ENCODE peak calls at places on chromosomes 13 and 19, in six cellular contexts. One of them, this sample, is unnamed.

GRCh38 chr13:26255717-26256277 is 1.9 kb downstream of the CDK8 start:
- DNase-seq in mesenchymal stem cell: peak
- DNase-seq in neuronal stem cell: no peak
- DNase-seq in IMR-90: peak
- DNase-seq in H1: no peak
- DNase-seq in trophoblast cell: no peak
- DNase-seq in this sample: no peak

GRCh38 chr13:65653548-65654078 is 1576.5 kb downstream of the PCDH9 start:
- DNase-seq in neuronal stem cell: no peak
- DNase-seq in mesenchymal stem cell: no peak
- DNase-seq in H1: no peak
- DNase-seq in IMR-90: no peak
- DNase-seq in trophoblast cell: no peak
- DNase-seq in this sample: no peak

GRCh38 chr19:681029-681626 is 4.9 kb downstream of the FSTL3 start:
- DNase-seq in IMR-90: no peak
- DNase-seq in neuronal stem cell: no peak
- DNase-seq in trophoblast cell: peak
- DNase-seq in mesenchymal stem cell: no peak
- DNase-seq in H1: no peak
- DNase-seq in this sample: no peak

GRCh38 chr19:33304760-33305647 is 2.7 kb upstream of the CEBPA start:
- DNase-seq in mesenchymal stem cell: no peak
- DNase-seq in H1: no peak
- DNase-seq in IMR-90: no peak
- DNase-seq in neuronal stem cell: no peak
- DNase-seq in trophoblast cell: no peak
- DNase-seq in this sample: peak

GRCh38 chr19:51467864-51468544 is 9.8 kb upstream of the SIGLEC8 start:
- DNase-seq in neuronal stem cell: no peak
- DNase-seq in H1: no peak
- DNase-seq in trophoblast cell: no peak
- DNase-seq in mesenchymal stem cell: no peak
- DNase-seq in IMR-90: no peak
- DNase-seq in this sample: no peak

GRCh38 chr19:50261446-50261970 is 58.1 kb downstream of the MYH14 start:
- DNase-seq in IMR-90: no peak
- DNase-seq in mesenchymal stem cell: no peak
- DNase-seq in trophoblast cell: no peak
- DNase-seq in H1: no peak
- DNase-seq in neuronal stem cell: no peak
- DNase-seq in this sample: no peak

GRCh38 chr13:106318941-106319411 is 216.5 kb downstream of the EFNB2 start:
- DNase-seq in neuronal stem cell: no peak
- DNase-seq in trophoblast cell: peak
- DNase-seq in mesenchymal stem cell: peak
- DNase-seq in H1: no peak
- DNase-seq in IMR-90: peak
- DNase-seq in this sample: no peak

GRCh38 chr13:98677398-98677797 is 75.1 kb downstream of the SLC15A1 start:
- DNase-seq in neuronal stem cell: no peak
- DNase-seq in H1: no peak
- DNase-seq in mesenchymal stem cell: no peak
- DNase-seq in trophoblast cell: no peak
- DNase-seq in IMR-90: peak
- DNase-seq in this sample: no peak

GRCh38 chr13:112819816-112820215 is 130.0 kb downstream of the ATP11A start:
- DNase-seq in trophoblast cell: no peak
- DNase-seq in neuronal stem cell: no peak
- DNase-seq in mesenchymal stem cell: no peak
- DNase-seq in H1: no peak
- DNase-seq in IMR-90: no peak
- DNase-seq in this sample: no peak

GRCh38 chr13:30934803-30935202 is 2.3 kb downstream of the TEX26 start:
- DNase-seq in neuronal stem cell: no peak
- DNase-seq in trophoblast cell: no peak
- DNase-seq in mesenchymal stem cell: no peak
- DNase-seq in H1: no peak
- DNase-seq in IMR-90: no peak
- DNase-seq in this sample: no peak

GRCh38 chr13:99199541-99200432 is 867 bp upstream of the UBAC2 start:
- DNase-seq in mesenchymal stem cell: peak
- DNase-seq in H1: no peak
- DNase-seq in trophoblast cell: no peak
- DNase-seq in IMR-90: no peak
- DNase-seq in neuronal stem cell: no peak
- DNase-seq in this sample: no peak

GRCh38 chr19:47107953-47108746 is 5.4 kb downstream of the ZC3H4 start:
- DNase-seq in mesenchymal stem cell: no peak
- DNase-seq in neuronal stem cell: no peak
- DNase-seq in trophoblast cell: no peak
- DNase-seq in IMR-90: peak
- DNase-seq in H1: no peak
- DNase-seq in this sample: no peak

GRCh38 chr13:102878491-102878890 is 32.7 kb downstream of the ERCC5 start:
- DNase-seq in IMR-90: peak
- DNase-seq in mesenchymal stem cell: no peak
- DNase-seq in H1: no peak
- DNase-seq in trophoblast cell: no peak
- DNase-seq in neuronal stem cell: peak
- DNase-seq in this sample: no peak

GRCh38 chr13:91286317-91286716 is 61.2 kb upstream of the MIR17HG start:
- DNase-seq in mesenchymal stem cell: no peak
- DNase-seq in trophoblast cell: no peak
- DNase-seq in neuronal stem cell: no peak
- DNase-seq in IMR-90: no peak
- DNase-seq in H1: no peak
- DNase-seq in this sample: no peak

GRCh38 chr13:107968470-107968869 is 246.9 kb downstream of the LIG4 start:
- DNase-seq in neuronal stem cell: no peak
- DNase-seq in mesenchymal stem cell: no peak
- DNase-seq in trophoblast cell: no peak
- DNase-seq in IMR-90: no peak
- DNase-seq in H1: no peak
- DNase-seq in this sample: no peak

GRCh38 chr19:15815306-15815705 is at the start of gene OR10H1:
- DNase-seq in neuronal stem cell: no peak
- DNase-seq in trophoblast cell: peak
- DNase-seq in H1: no peak
- DNase-seq in mesenchymal stem cell: no peak
- DNase-seq in IMR-90: no peak
- DNase-seq in this sample: no peak

GRCh38 chr19:51572415-51572814 is 1.3 kb downstream of the ZNF175 start:
- DNase-seq in H1: no peak
- DNase-seq in trophoblast cell: no peak
- DNase-seq in neuronal stem cell: no peak
- DNase-seq in mesenchymal stem cell: peak
- DNase-seq in IMR-90: peak
- DNase-seq in this sample: no peak

GRCh38 chr13:71879945-71880344 is 12.9 kb upstream of the DACH1 start:
- DNase-seq in H1: no peak
- DNase-seq in mesenchymal stem cell: no peak
- DNase-seq in trophoblast cell: no peak
- DNase-seq in IMR-90: no peak
- DNase-seq in neuronal stem cell: no peak
- DNase-seq in this sample: no peak

GRCh38 chr19:17775245-17775927 is 19.6 kb upstream of the B3GNT3 start:
- DNase-seq in H1: peak
- DNase-seq in mesenchymal stem cell: peak
- DNase-seq in IMR-90: peak
- DNase-seq in trophoblast cell: peak
- DNase-seq in neuronal stem cell: peak
- DNase-seq in this sample: peak

GRCh38 chr13:47249296-47249695 is 352.4 kb upstream of the HTR2A start:
- DNase-seq in neuronal stem cell: no peak
- DNase-seq in mesenchymal stem cell: no peak
- DNase-seq in trophoblast cell: no peak
- DNase-seq in H1: no peak
- DNase-seq in IMR-90: peak
- DNase-seq in this sample: no peak

GRCh38 chr13:50580684-50581305 is 262.7 kb downstream of the DLEU7 start:
- DNase-seq in mesenchymal stem cell: peak
- DNase-seq in neuronal stem cell: no peak
- DNase-seq in IMR-90: peak
- DNase-seq in H1: no peak
- DNase-seq in trophoblast cell: no peak
- DNase-seq in this sample: no peak

GRCh38 chr13:111661776-111662175 is 341.3 kb downstream of the TEX29 start:
- DNase-seq in neuronal stem cell: no peak
- DNase-seq in mesenchymal stem cell: no peak
- DNase-seq in trophoblast cell: no peak
- DNase-seq in IMR-90: no peak
- DNase-seq in H1: no peak
- DNase-seq in this sample: peak

GRCh38 chr19:48963371-48964204 is 1.5 kb upstream of the FTL start:
- DNase-seq in IMR-90: peak
- DNase-seq in neuronal stem cell: peak
- DNase-seq in trophoblast cell: no peak
- DNase-seq in mesenchymal stem cell: peak
- DNase-seq in H1: peak
- DNase-seq in this sample: peak

GRCh38 chr13:100666124-100666523 is 8.5 kb downstream of the TMTC4 start:
- DNase-seq in IMR-90: no peak
- DNase-seq in neuronal stem cell: no peak
- DNase-seq in mesenchymal stem cell: no peak
- DNase-seq in trophoblast cell: no peak
- DNase-seq in H1: no peak
- DNase-seq in this sample: no peak

GRCh38 chr19:56477429-56478338 is 539 bp upstream of the ZNF667 start:
- DNase-seq in H1: peak
- DNase-seq in IMR-90: peak
- DNase-seq in trophoblast cell: peak
- DNase-seq in mesenchymal stem cell: peak
- DNase-seq in neuronal stem cell: peak
- DNase-seq in this sample: peak

GRCh38 chr19:5560156-5560555 is 7.6 kb downstream of the TINCR start:
- DNase-seq in IMR-90: no peak
- DNase-seq in mesenchymal stem cell: no peak
- DNase-seq in trophoblast cell: no peak
- DNase-seq in neuronal stem cell: no peak
- DNase-seq in H1: no peak
- DNase-seq in this sample: no peak

GRCh38 chr19:20165971-20166592 is 932 bp upstream of the ZNF486 start:
- DNase-seq in mesenchymal stem cell: no peak
- DNase-seq in H1: no peak
- DNase-seq in IMR-90: no peak
- DNase-seq in trophoblast cell: peak
- DNase-seq in neuronal stem cell: no peak
- DNase-seq in this sample: no peak

GRCh38 chr19:45834970-45835369 is 19.9 kb upstream of the RSPH6A start:
- DNase-seq in trophoblast cell: no peak
- DNase-seq in mesenchymal stem cell: no peak
- DNase-seq in H1: no peak
- DNase-seq in IMR-90: no peak
- DNase-seq in neuronal stem cell: no peak
- DNase-seq in this sample: no peak

GRCh38 chr13:109272595-109273325 is 513.6 kb downstream of the IRS2 start:
- DNase-seq in mesenchymal stem cell: peak
- DNase-seq in H1: no peak
- DNase-seq in IMR-90: peak
- DNase-seq in trophoblast cell: no peak
- DNase-seq in neuronal stem cell: no peak
- DNase-seq in this sample: no peak

DNA sequence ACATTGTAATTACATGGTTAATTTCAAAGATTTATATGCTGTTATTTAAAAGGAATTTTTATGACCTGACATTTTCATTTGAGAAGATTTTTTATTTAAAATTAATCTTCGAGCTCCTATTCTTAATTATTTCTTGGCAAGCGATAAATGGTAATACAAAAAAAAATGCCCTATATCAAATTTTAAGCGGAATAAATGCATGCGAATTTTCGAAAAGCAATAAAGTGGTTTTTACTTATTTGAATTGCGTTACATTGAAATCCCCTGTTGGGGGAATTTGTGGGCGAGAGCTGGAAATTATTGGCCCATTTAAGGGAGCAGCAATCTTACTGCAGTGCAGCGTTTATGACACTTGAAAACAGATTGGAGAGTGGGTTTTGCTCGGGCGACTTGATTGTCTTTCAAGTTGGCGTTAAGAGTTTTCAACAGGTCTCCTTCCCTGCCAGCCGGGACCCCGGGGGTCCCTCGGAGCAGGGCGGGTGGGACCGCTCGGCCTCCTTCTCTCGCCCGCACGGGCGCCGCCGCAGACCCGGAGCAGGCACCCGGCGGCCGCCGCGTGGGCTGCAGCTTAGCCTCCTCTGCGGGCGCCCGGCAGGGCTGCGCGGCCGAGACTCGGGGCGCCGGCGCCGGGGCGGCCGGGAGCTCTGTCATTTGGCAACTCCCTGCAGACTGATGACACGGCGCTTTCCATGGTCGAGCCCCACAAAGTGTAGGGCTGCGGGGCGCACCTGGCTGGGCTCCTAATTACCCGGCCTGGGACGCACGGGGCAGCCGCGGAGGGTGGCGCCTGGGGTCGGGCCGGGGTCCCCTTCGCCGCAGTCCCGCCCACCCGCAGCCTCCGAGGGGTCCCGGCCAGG is 255.1 kb upstream of the SOX21 start:
- DNase-seq in neuronal stem cell: peak
- DNase-seq in mesenchymal stem cell: peak
- DNase-seq in IMR-90: no peak
- DNase-seq in trophoblast cell: no peak
- DNase-seq in H1: peak
- DNase-seq in this sample: peak
- H2AFZ ChIP-seq in neuronal stem cell: peak
- H2AFZ ChIP-seq in mesenchymal stem cell: no peak
- H2AFZ ChIP-seq in IMR-90: peak
- H2AFZ ChIP-seq in trophoblast cell: peak
- H2AFZ ChIP-seq in H1: peak
- H2AFZ ChIP-seq in this sample: no peak

GRCh38 chr13:101869553-101869952 is 417.1 kb downstream of the ITGBL1 start:
- DNase-seq in mesenchymal stem cell: peak
- DNase-seq in IMR-90: peak
- DNase-seq in H1: no peak
- DNase-seq in trophoblast cell: no peak
- DNase-seq in neuronal stem cell: no peak
- DNase-seq in this sample: no peak
- H3K4ac ChIP-seq in mesenchymal stem cell: no peak
- H3K4ac ChIP-seq in IMR-90: no peak
- H3K4ac ChIP-seq in H1: no peak
- H3K4ac ChIP-seq in trophoblast cell: no peak
- H3K4ac ChIP-seq in neuronal stem cell: no peak
- H3K4ac ChIP-seq in this sample: no peak

DNA sequence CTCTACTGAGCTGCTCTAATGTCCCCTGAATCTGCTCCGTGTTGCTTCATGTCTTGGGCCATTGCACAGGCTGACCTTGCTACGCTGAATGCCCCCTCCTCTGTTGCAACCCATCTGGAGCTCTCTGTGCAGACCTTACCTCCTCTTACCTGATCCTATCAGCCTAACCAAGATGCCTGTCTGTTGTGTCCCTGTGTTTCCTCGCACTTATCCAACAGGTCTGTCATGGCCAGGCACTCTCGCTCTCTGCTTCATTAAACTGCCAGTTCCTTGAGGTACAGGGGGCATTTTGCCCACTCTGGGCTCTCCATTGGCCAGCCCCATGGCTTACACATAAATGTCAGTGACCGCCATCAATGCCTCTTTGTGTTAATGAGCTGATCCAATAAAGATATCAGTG is 277.7 kb upstream of the TSHZ3 start:
- DNase-seq in neuronal stem cell: no peak
- DNase-seq in mesenchymal stem cell: no peak
- DNase-seq in H1: no peak
- DNase-seq in trophoblast cell: no peak
- DNase-seq in IMR-90: no peak
- DNase-seq in this sample: no peak
- H2AFZ ChIP-seq in neuronal stem cell: no peak
- H2AFZ ChIP-seq in mesenchymal stem cell: no peak
- H2AFZ ChIP-seq in H1: peak
- H2AFZ ChIP-seq in trophoblast cell: no peak
- H2AFZ ChIP-seq in IMR-90: no peak
- H2AFZ ChIP-seq in this sample: no peak

GRCh38 chr19:13748169-13748884 is 16.0 kb upstream of the MRI1 start:
- DNase-seq in neuronal stem cell: no peak
- DNase-seq in trophoblast cell: peak
- DNase-seq in mesenchymal stem cell: peak
- DNase-seq in IMR-90: peak
- DNase-seq in H1: peak
- DNase-seq in this sample: no peak
- H3K4ac ChIP-seq in neuronal stem cell: no peak
- H3K4ac ChIP-seq in trophoblast cell: peak
- H3K4ac ChIP-seq in mesenchymal stem cell: peak
- H3K4ac ChIP-seq in IMR-90: peak
- H3K4ac ChIP-seq in H1: peak
- H3K4ac ChIP-seq in this sample: no peak

This sample was measured in H9.